ENCODE peak calls at places on chromosomes 2 and 18, in seven cellular contexts. F, D, E, Q, R, L and S are unnamed samples.

GRCh38 chr2:233414777-233415570 is 60.7 kb downstream of the DGKD start:
- DNase-seq in D (no peak), Q (no peak), E (peak), L (peak), F (no peak), R (peak), S (no peak)

GRCh38 chr18:46542545-46542944 is 114.5 kb downstream of the LOXHD1 start:
- DNase-seq in Q (no peak), F (peak), L (no peak), E (no peak), D (no peak), R (peak), S (no peak)

GRCh38 chr2:201262718-201263117 is 2.4 kb downstream of the CASP8 start:
- DNase-seq in E (no peak), F (no peak), L (no peak), Q (no peak), R (no peak), D (no peak), S (no peak)

GRCh38 chr2:84781942-84782716 is 98.8 kb downstream of the TRABD2A start:
- DNase-seq in Q (no peak), F (no peak), R (peak), L (no peak), E (peak), D (no peak), S (peak)

GRCh38 chr2:182522930-182523541 is 96.2 kb upstream of the PDE1A start:
- DNase-seq in F (no peak), L (no peak), R (peak), Q (no peak), D (no peak), E (no peak), S (no peak)

GRCh38 chr2:144477281-144477942 is 42.5 kb downstream of the ZEB2 start:
- DNase-seq in R (no peak), F (no peak), E (no peak), D (no peak), L (no peak), Q (no peak), S (no peak)

GRCh38 chr2:69164379-69164778 is 151.4 kb downstream of the ANTXR1 start:
- DNase-seq in R (peak), F (no peak), Q (no peak), E (no peak), L (no peak), D (no peak), S (no peak)

GRCh38 chr2:81084101-81084500 is 779.5 kb upstream of the LRRTM1 start:
- DNase-seq in D (no peak), Q (no peak), L (no peak), F (no peak), R (no peak), E (no peak), S (no peak)